ENCODE peak calls at places on chromosomes 2 and 18, in six cellular contexts. One of them, this sample, is unnamed.
A peak's percentile ranks its signal among the peaks of the same experiment; 100 is the strongest.

GRCh38 chr2:132670961-132671781 is 1.2 kb upstream of the LYPD1 start:
- DNase-seq in fibroblast of pulmonary artery: peak; percentile 85
- DNase-seq in cardiac fibroblast: peak; percentile 67
- DNase-seq in colonic mucosa: no peak
- DNase-seq in HFFc6: peak; percentile 80
- DNase-seq in A673: peak; percentile 36
- DNase-seq in this sample: peak; percentile 38

GRCh38 chr18:78783564-78783960 is 196.1 kb upstream of the SALL3 start:
- DNase-seq in cardiac fibroblast: no peak
- DNase-seq in A673: no peak
- DNase-seq in fibroblast of pulmonary artery: no peak
- DNase-seq in colonic mucosa: no peak
- DNase-seq in HFFc6: no peak
- DNase-seq in this sample: no peak

GRCh38 chr2:88753833-88754584 is 62.5 kb downstream of the RPIA start:
- DNase-seq in colonic mucosa: no peak
- DNase-seq in cardiac fibroblast: no peak
- DNase-seq in A673: no peak
- DNase-seq in HFFc6: no peak
- DNase-seq in fibroblast of pulmonary artery: peak; percentile 35
- DNase-seq in this sample: no peak

GRCh38 chr2:100198461-100199230 is 56.3 kb upstream of the AFF3 start:
- DNase-seq in A673: no peak
- DNase-seq in HFFc6: no peak
- DNase-seq in fibroblast of pulmonary artery: no peak
- DNase-seq in colonic mucosa: no peak
- DNase-seq in cardiac fibroblast: no peak
- DNase-seq in this sample: no peak

GRCh38 chr2:105746177-105747080 is 1.7 kb downstream of the NCK2 start:
- DNase-seq in HFFc6: no peak
- DNase-seq in colonic mucosa: peak; percentile 90
- DNase-seq in cardiac fibroblast: no peak
- DNase-seq in fibroblast of pulmonary artery: no peak
- DNase-seq in A673: no peak
- DNase-seq in this sample: no peak

GRCh38 chr2:142742301-142743214 is 134.9 kb upstream of the KYNU start:
- DNase-seq in fibroblast of pulmonary artery: peak; percentile 16
- DNase-seq in HFFc6: no peak
- DNase-seq in colonic mucosa: no peak
- DNase-seq in A673: no peak
- DNase-seq in cardiac fibroblast: no peak
- DNase-seq in this sample: no peak

GRCh38 chr18:10367846-10368245 is 86.6 kb upstream of the APCDD1 start:
- DNase-seq in cardiac fibroblast: no peak
- DNase-seq in colonic mucosa: no peak
- DNase-seq in HFFc6: no peak
- DNase-seq in A673: no peak
- DNase-seq in fibroblast of pulmonary artery: no peak
- DNase-seq in this sample: no peak

GRCh38 chr2:96470636-96471035 is 34.5 kb downstream of the NEURL3 start:
- DNase-seq in colonic mucosa: peak; percentile 67
- DNase-seq in A673: no peak
- DNase-seq in fibroblast of pulmonary artery: peak; percentile 29
- DNase-seq in HFFc6: no peak
- DNase-seq in cardiac fibroblast: peak; percentile 32
- DNase-seq in this sample: no peak

GRCh38 chr2:14567561-14567960 is 65.0 kb upstream of the LRATD1 start:
- DNase-seq in colonic mucosa: no peak
- DNase-seq in cardiac fibroblast: no peak
- DNase-seq in HFFc6: no peak
- DNase-seq in fibroblast of pulmonary artery: no peak
- DNase-seq in A673: no peak
- DNase-seq in this sample: no peak

GRCh38 chr2:221833972-221834371 is 261.9 kb upstream of the EPHA4 start:
- DNase-seq in fibroblast of pulmonary artery: no peak
- DNase-seq in HFFc6: no peak
- DNase-seq in cardiac fibroblast: no peak
- DNase-seq in colonic mucosa: no peak
- DNase-seq in A673: no peak
- DNase-seq in this sample: no peak

GRCh38 chr2:25401307-25402021 is 59.7 kb upstream of the DNMT3A start:
- DNase-seq in HFFc6: no peak
- DNase-seq in fibroblast of pulmonary artery: no peak
- DNase-seq in cardiac fibroblast: no peak
- DNase-seq in A673: no peak
- DNase-seq in colonic mucosa: no peak
- DNase-seq in this sample: no peak

GRCh38 chr2:73078457-73079411 is 7.2 kb upstream of the SFXN5 start:
- DNase-seq in cardiac fibroblast: no peak
- DNase-seq in HFFc6: no peak
- DNase-seq in fibroblast of pulmonary artery: no peak
- DNase-seq in colonic mucosa: no peak
- DNase-seq in A673: no peak
- DNase-seq in this sample: no peak

GRCh38 chr18:45684341-45685115 is 39.5 kb upstream of the SLC14A1 start:
- DNase-seq in colonic mucosa: no peak
- DNase-seq in A673: no peak
- DNase-seq in fibroblast of pulmonary artery: no peak
- DNase-seq in cardiac fibroblast: no peak
- DNase-seq in HFFc6: peak; percentile 90
- DNase-seq in this sample: no peak

GRCh38 chr18:37505321-37505720 is 60.3 kb downstream of the CELF4 start:
- DNase-seq in fibroblast of pulmonary artery: no peak
- DNase-seq in HFFc6: no peak
- DNase-seq in A673: no peak
- DNase-seq in cardiac fibroblast: no peak
- DNase-seq in colonic mucosa: no peak
- DNase-seq in this sample: no peak

GRCh38 chr18:51833850-51834249 is 506.1 kb upstream of the DCC start:
- DNase-seq in cardiac fibroblast: no peak
- DNase-seq in colonic mucosa: no peak
- DNase-seq in A673: no peak
- DNase-seq in HFFc6: no peak
- DNase-seq in fibroblast of pulmonary artery: no peak
- DNase-seq in this sample: no peak

GRCh38 chr2:184646177-184646576 is 47.8 kb downstream of the ZNF804A start:
- DNase-seq in HFFc6: no peak
- DNase-seq in cardiac fibroblast: peak; percentile 42
- DNase-seq in fibroblast of pulmonary artery: peak; percentile 33
- DNase-seq in colonic mucosa: no peak
- DNase-seq in A673: no peak
- DNase-seq in this sample: peak; percentile 24

GRCh38 chr2:99775585-99775984 is 285.8 kb upstream of the REV1 start:
- DNase-seq in colonic mucosa: no peak
- DNase-seq in HFFc6: peak; percentile 47
- DNase-seq in fibroblast of pulmonary artery: peak; percentile 22
- DNase-seq in A673: no peak
- DNase-seq in cardiac fibroblast: no peak
- DNase-seq in this sample: no peak

GRCh38 chr2:10279472-10279870 is 23.2 kb upstream of the HPCAL1 start:
- DNase-seq in colonic mucosa: no peak
- DNase-seq in HFFc6: no peak
- DNase-seq in cardiac fibroblast: no peak
- DNase-seq in A673: no peak
- DNase-seq in fibroblast of pulmonary artery: no peak
- DNase-seq in this sample: no peak

GRCh38 chr2:67209107-67209506 is 188.0 kb upstream of the ETAA1 start:
- DNase-seq in colonic mucosa: no peak
- DNase-seq in fibroblast of pulmonary artery: peak; percentile 7
- DNase-seq in HFFc6: no peak
- DNase-seq in A673: peak; percentile 41
- DNase-seq in cardiac fibroblast: no peak
- DNase-seq in this sample: no peak

GRCh38 chr18:35174093-35174731 is 66.6 kb upstream of the ZNF397 start:
- DNase-seq in HFFc6: no peak
- DNase-seq in cardiac fibroblast: no peak
- DNase-seq in A673: no peak
- DNase-seq in colonic mucosa: no peak
- DNase-seq in fibroblast of pulmonary artery: no peak
- DNase-seq in this sample: no peak

GRCh38 chr2:236167297-236168109 is 683 bp downstream of the GBX2 start:
- DNase-seq in cardiac fibroblast: peak; percentile 59
- DNase-seq in A673: peak; percentile 35
- DNase-seq in colonic mucosa: no peak
- DNase-seq in HFFc6: peak; percentile 12
- DNase-seq in fibroblast of pulmonary artery: peak; percentile 59
- DNase-seq in this sample: no peak

GRCh38 chr2:118882693-118883336 is 35.4 kb upstream of the EN1 start:
- DNase-seq in fibroblast of pulmonary artery: peak; percentile 61
- DNase-seq in HFFc6: peak; percentile 42
- DNase-seq in colonic mucosa: peak; percentile 80
- DNase-seq in A673: peak; percentile 82
- DNase-seq in cardiac fibroblast: peak; percentile 58
- DNase-seq in this sample: peak; percentile 10

GRCh38 chr2:190882831-190883582 is 2.4 kb downstream of the GLS start:
- DNase-seq in colonic mucosa: no peak
- DNase-seq in fibroblast of pulmonary artery: no peak
- DNase-seq in A673: no peak
- DNase-seq in HFFc6: no peak
- DNase-seq in cardiac fibroblast: no peak
- DNase-seq in this sample: no peak

GRCh38 chr2:12270876-12271588 is 445.7 kb upstream of the TRIB2 start:
- DNase-seq in HFFc6: no peak
- DNase-seq in fibroblast of pulmonary artery: no peak
- DNase-seq in cardiac fibroblast: no peak
- DNase-seq in A673: no peak
- DNase-seq in colonic mucosa: no peak
- DNase-seq in this sample: no peak

GRCh38 chr2:48310581-48310980 is 219.4 kb upstream of the STON1 start:
- DNase-seq in fibroblast of pulmonary artery: no peak
- DNase-seq in colonic mucosa: no peak
- DNase-seq in cardiac fibroblast: no peak
- DNase-seq in A673: no peak
- DNase-seq in HFFc6: no peak
- DNase-seq in this sample: no peak

GRCh38 chr2:162261032-162261945 is 18.0 kb upstream of the FAP start:
- DNase-seq in A673: peak; percentile 28
- DNase-seq in fibroblast of pulmonary artery: peak; percentile 79
- DNase-seq in HFFc6: peak; percentile 36
- DNase-seq in cardiac fibroblast: peak; percentile 81
- DNase-seq in colonic mucosa: peak; percentile 25
- DNase-seq in this sample: peak; percentile 20

GRCh38 chr2:27929916-27930486 is 39.5 kb downstream of the BABAM2 start:
- DNase-seq in A673: no peak
- DNase-seq in cardiac fibroblast: peak; percentile 30
- DNase-seq in fibroblast of pulmonary artery: no peak
- DNase-seq in colonic mucosa: peak; percentile 52
- DNase-seq in HFFc6: no peak
- DNase-seq in this sample: no peak
- TF ChIP-seq CTCF in A673: no peak
- TF ChIP-seq CTCF in cardiac fibroblast: no peak
- TF ChIP-seq CTCF in fibroblast of pulmonary artery: no peak
- TF ChIP-seq CTCF in colonic mucosa: no peak
- TF ChIP-seq CTCF in HFFc6: no peak
- TF ChIP-seq CTCF in this sample: no peak

GRCh38 chr2:64625352-64626145 is 28.2 kb downstream of the SERTAD2 start:
- DNase-seq in HFFc6: no peak
- DNase-seq in fibroblast of pulmonary artery: no peak
- DNase-seq in cardiac fibroblast: no peak
- DNase-seq in colonic mucosa: no peak
- DNase-seq in A673: no peak
- DNase-seq in this sample: no peak
- TF ChIP-seq CTCF in HFFc6: peak; percentile 12
- TF ChIP-seq CTCF in fibroblast of pulmonary artery: no peak
- TF ChIP-seq CTCF in cardiac fibroblast: no peak
- TF ChIP-seq CTCF in colonic mucosa: no peak
- TF ChIP-seq CTCF in A673: peak; percentile 21
- TF ChIP-seq CTCF in this sample: no peak

DNA sequence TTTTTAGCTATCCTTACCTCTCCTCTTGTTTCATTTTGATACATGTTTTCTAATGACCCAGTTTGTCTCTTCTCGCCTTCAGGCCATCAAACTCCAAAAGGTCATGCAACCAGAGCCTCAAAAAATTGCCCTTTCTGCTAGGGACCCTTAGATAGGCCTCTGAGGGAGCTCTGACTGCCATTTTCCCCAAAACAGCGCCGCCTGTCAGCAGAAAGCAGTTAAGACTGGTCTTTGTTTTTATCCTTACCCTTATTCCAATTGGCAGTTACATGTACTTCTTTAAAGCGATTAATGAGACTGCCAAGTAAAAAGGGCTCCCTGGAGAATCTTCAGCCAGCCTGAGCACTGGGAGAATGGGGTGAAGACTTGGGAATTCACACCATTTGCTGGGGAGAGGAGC is 55.1 kb upstream of the RIT2 start:
- DNase-seq in HFFc6: no peak
- DNase-seq in fibroblast of pulmonary artery: no peak
- DNase-seq in colonic mucosa: no peak
- DNase-seq in cardiac fibroblast: no peak
- DNase-seq in A673: peak; percentile 5
- DNase-seq in this sample: no peak
- TF ChIP-seq CTCF in HFFc6: no peak
- TF ChIP-seq CTCF in fibroblast of pulmonary artery: no peak
- TF ChIP-seq CTCF in colonic mucosa: no peak
- TF ChIP-seq CTCF in cardiac fibroblast: no peak
- TF ChIP-seq CTCF in A673: peak; percentile 20
- TF ChIP-seq CTCF in this sample: no peak

GRCh38 chr2:55268907-55269611 is at the start of gene MTIF2:
- DNase-seq in fibroblast of pulmonary artery: peak; percentile 94
- DNase-seq in HFFc6: peak; percentile 93
- DNase-seq in colonic mucosa: peak; percentile 97
- DNase-seq in cardiac fibroblast: peak; percentile 93
- DNase-seq in A673: peak; percentile 95
- DNase-seq in this sample: peak; percentile 72
- TF ChIP-seq CTCF in fibroblast of pulmonary artery: no peak
- TF ChIP-seq CTCF in HFFc6: peak; percentile 17
- TF ChIP-seq CTCF in colonic mucosa: no peak
- TF ChIP-seq CTCF in cardiac fibroblast: no peak
- TF ChIP-seq CTCF in A673: no peak
- TF ChIP-seq CTCF in this sample: peak; percentile 7

DNA sequence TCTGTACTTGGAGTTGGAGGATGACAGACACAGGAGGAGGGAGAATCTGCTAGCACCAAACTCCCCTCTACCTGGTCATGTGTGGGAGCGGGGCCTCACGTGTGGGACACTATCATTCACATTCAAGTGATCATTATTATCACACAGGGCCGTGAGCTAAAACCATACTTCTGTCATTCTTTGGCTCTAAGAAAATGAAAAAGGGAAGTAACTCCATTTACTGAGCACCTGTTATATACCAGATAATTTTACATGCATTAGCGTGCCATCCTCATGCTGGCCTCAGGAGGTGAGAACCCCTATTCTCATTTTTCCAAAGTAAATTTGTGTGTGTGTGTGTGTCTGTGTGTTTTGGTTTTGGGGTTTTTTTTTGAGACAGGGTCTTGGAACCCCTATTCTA is 150.1 kb downstream of the GLI2 start:
- DNase-seq in cardiac fibroblast: no peak
- DNase-seq in fibroblast of pulmonary artery: no peak
- DNase-seq in colonic mucosa: no peak
- DNase-seq in A673: no peak
- DNase-seq in HFFc6: no peak
- DNase-seq in this sample: no peak
- TF ChIP-seq CTCF in cardiac fibroblast: no peak
- TF ChIP-seq CTCF in fibroblast of pulmonary artery: no peak
- TF ChIP-seq CTCF in colonic mucosa: no peak
- TF ChIP-seq CTCF in A673: no peak
- TF ChIP-seq CTCF in HFFc6: no peak
- TF ChIP-seq CTCF in this sample: no peak